ENCODE peak calls at places on chromosomes 5 and 9, in five cellular contexts. W is neural progenitor cell, I is mammary epithelial cell, L is colonic mucosa, A is PC-3. C is an unnamed sample.

GRCh38 chr5:146667633-146668032 is 151.6 kb upstream of the GPR151 start:
- DNase-seq in L (no peak), A (peak; percentile 52), W (no peak), I (peak; percentile 40), C (no peak)

GRCh38 chr9:35760651-35761050 is 6.6 kb upstream of the MSMP start:
- DNase-seq in I (peak; percentile 41), L (peak; percentile 60), W (no peak), A (peak; percentile 36), C (no peak)

GRCh38 chr5:67844937-67845336 is 370.6 kb upstream of the PIK3R1 start:
- DNase-seq in I (no peak), L (no peak), A (no peak), W (no peak), C (no peak)

GRCh38 chr5:57410374-57411320 is 72.0 kb downstream of the ACTBL2 start:
- DNase-seq in A (no peak), W (no peak), L (no peak), I (no peak), C (no peak)

GRCh38 chr5:58318468-58318867 is 141.4 kb downstream of the PLK2 start:
- DNase-seq in W (no peak), I (peak; percentile 29), A (peak; percentile 32), L (no peak), C (no peak)

GRCh38 chr9:33273972-33274328 is 9.1 kb downstream of the CHMP5 start:
- DNase-seq in A (peak; percentile 15), L (no peak), I (no peak), W (no peak), C (no peak)

GRCh38 chr9:131739192-131739961 is 499 bp downstream of the RAPGEF1 start:
- DNase-seq in I (peak; percentile 49), L (peak; percentile 51), W (peak; percentile 68), A (peak; percentile 29), C (peak; percentile 14)

GRCh38 chr5:131264453-131265200 is 774 bp downstream of the CDC42SE2 start:
- DNase-seq in I (no peak), L (peak; percentile 57), A (peak; percentile 24), W (peak; percentile 75), C (no peak)

GRCh38 chr5:77761606-77762005 is 14.5 kb downstream of the TBCA start:
- DNase-seq in I (no peak), L (no peak), W (no peak), A (no peak), C (no peak)

DNA sequence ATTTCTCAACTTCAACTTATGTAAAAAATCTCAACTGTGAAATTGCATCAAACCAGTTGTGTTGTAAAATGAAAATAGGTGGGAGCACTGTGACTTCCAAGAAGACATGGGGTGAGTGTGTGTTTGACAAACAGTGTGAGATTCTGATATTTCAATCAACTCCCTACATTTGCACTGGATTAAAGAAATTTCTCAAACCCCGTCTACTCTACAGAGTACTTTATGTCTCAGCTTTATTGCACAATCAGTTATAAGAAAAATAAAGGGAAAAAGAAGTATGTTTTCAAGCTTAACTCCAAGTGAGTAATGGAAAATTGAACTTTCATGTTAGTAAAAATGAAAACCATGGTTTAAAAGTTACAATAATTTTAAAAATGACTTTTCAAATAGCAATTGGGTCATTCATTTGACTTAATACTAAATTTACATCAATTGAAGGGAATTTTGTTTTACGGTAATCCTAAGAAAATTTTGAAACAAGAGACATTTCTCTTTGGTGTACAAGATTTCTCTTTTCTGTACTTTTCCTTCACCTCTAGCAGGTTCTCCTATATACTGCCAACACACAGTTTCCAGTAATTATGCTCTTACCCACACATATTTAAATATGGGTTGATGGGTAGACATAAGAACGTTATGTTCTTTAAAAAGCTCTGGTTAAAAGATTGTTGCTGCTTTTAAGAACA is 80.3 kb downstream of the CDO1 start:
- DNase-seq in A (no peak), I (no peak), W (no peak), L (no peak), C (no peak)
- H3K9ac ChIP-seq in A (no peak overlapping the region), I (no peak overlapping the region), W (no peak overlapping the region), L (no peak overlapping the region), C (no peak overlapping the region)

DNA sequence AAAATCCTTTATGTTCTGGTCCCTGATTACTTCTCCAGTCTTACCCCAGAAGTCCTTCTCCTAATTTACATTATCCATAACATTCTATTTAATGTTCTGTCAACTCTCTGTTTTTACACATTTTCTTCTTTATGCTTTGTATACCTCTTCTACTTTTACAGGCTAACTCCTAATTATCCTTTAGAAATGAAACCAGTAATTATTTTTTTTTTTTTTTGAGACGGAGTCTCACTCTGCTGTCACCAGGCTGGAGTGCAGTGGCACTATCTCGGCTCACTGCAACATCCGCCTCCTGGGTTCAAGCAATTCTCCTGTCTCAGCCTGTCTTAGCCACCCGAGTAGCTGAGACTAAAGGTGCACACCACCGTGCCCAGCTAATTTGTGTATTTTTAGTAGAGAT is 9.0 kb downstream of the CENPK start:
- DNase-seq in I (no peak), L (no peak), A (no peak), W (no peak), C (no peak)
- H3K9ac ChIP-seq in I (no peak overlapping the region), L (no peak overlapping the region), A (no peak overlapping the region), W (no peak overlapping the region), C (no peak overlapping the region)

DNA sequence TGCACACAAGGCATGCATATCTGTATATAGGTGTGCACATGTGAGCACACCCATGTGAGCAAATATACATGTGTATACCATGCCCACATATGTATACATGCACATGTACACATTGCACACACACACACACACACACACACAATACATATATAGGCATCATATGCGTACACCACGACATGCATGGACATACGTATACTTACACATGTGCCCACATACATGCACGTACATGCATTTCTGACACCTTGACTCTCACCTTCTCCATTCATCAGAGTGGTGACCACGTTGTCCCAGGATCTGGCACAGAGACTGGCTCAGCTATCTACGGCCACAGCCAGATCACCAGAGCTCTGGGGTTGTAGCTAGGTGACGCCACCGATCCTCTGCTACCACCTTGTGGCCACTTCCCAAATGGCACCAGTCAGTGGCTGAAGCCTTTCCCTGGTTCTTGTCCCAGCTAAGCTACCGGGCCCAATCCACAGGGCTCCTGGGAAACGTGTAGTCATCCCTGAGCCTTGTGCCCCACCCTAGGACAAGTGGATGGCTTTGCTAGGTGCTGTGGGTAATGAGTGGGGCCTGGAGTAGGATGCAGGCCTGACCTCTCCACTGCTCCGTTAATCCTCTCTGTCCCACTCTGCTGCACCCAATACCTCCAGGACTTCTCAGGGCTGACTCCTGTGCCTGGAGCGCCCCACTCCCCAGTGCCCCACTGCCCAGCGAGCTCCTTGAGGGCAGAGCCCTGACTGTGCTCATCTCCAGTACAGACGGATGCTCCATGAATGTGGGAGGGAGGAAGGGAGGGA is 194.4 kb downstream of the RGS3 start:
- DNase-seq in L (peak; percentile 88), W (peak; percentile 90), A (peak; percentile 88), I (peak; percentile 67), C (peak; percentile 82)
- H3K9ac ChIP-seq in L (no peak overlapping the region), W (no peak overlapping the region), A (no peak overlapping the region), I (no peak overlapping the region), C (peak overlapping the region; percentile 79)

GRCh38 chr5:159439002-159439401 is 108.7 kb upstream of the IL12B start:
- DNase-seq in L (no peak), A (no peak), I (no peak), W (no peak), C (no peak)
- H3K9ac ChIP-seq in L (no peak overlapping the region), A (no peak overlapping the region), I (no peak overlapping the region), W (no peak overlapping the region), C (no peak overlapping the region)

GRCh38 chr9:5625916-5626315 is 3.0 kb upstream of the RIC1 start:
- DNase-seq in A (no peak), I (no peak), W (no peak), L (no peak), C (no peak)
- H3K9ac ChIP-seq in A (no peak overlapping the region), I (no peak overlapping the region), W (no peak overlapping the region), L (no peak overlapping the region), C (no peak overlapping the region)

DNA sequence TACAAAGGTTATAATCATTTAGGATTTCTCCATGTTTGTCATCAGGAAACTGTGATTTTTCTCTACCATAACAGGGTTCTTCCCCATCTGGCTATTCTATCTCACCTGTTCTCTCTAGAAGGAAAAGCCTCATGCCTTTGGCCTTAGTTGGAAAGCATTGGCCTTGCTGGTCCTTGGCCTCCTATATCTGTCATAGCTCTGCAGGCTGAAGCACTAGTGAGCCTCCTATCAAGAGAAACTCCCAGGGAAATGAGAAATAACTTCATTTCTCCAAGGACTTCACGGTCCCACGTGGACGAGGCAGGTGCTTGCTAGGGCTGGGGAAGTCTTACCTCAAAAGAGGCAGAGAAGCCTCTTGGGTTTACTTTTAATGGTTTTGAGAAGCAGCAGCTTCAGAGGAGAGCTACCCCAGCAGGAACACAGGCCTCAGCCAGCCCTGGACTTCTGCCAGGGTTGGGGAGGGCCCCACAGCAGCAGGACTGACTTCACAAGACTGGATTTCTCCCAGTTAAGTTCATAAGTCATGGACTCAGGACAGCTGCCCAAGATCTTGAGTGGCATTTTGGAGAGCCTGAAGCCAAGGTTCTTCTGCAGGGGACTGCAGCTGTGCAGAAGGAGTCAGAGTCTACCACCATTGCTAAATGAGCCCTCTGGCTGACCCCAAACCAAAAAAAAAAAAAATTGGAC is 15.8 kb upstream of the PSAT1 start:
- DNase-seq in W (no peak), A (no peak), I (no peak), L (peak; percentile 43), C (no peak)
- H3K9ac ChIP-seq in W (no peak overlapping the region), A (no peak overlapping the region), I (no peak overlapping the region), L (no peak overlapping the region), C (no peak overlapping the region)

DNA sequence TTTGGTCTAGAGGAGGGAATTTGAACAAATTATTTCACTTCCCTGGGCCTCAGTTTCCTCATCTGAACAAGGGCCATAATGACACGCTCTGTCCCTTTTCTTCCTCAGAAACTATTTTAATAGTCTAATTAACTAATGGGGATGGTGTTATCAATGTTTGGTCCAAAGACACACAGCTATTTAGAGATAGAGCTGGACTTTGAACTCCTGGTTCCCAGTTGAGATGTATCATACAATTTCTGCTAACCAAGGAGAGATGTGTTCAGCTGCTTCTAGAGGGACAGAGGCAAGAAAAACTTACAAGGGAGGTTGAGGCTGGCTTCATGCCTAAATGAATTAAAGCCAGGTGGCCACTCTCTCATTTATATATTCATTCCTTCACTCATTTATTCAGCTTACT is 90.6 kb upstream of the CLINT1 start:
- DNase-seq in W (no peak), A (no peak), L (no peak), I (no peak), C (no peak)
- H3K9ac ChIP-seq in W (no peak overlapping the region), A (no peak overlapping the region), L (no peak overlapping the region), I (no peak overlapping the region), C (no peak overlapping the region)

GRCh38 chr9:92655366-92655765 is 14.6 kb downstream of the IPPK start:
- DNase-seq in L (no peak), W (no peak), A (no peak), I (no peak), C (no peak)
- H3K9ac ChIP-seq in L (no peak overlapping the region), W (no peak overlapping the region), A (no peak overlapping the region), I (no peak overlapping the region), C (no peak overlapping the region)